ENCODE peak calls at places on chromosomes 6 and 20, in five cellular contexts. V, I, X, M and F are unnamed samples.

GRCh38 chr6:85472744-85473143 is 22.9 kb downstream of the NT5E start:
- DNase-seq in M (peak), I (no peak), V (no peak), X (no peak), F (no peak)

GRCh38 chr6:30007132-30007764 is 53.8 kb upstream of the POLR1H start:
- DNase-seq in I (no peak), X (no peak), V (peak), M (no peak), F (peak)

GRCh38 chr6:40568062-40568708 is 19.0 kb downstream of the LRFN2 start:
- DNase-seq in V (no peak), I (no peak), X (no peak), M (no peak), F (no peak)

GRCh38 chr6:43570876-43571441 is 4.9 kb downstream of the XPO5 start:
- DNase-seq in V (no peak), M (peak), I (peak), X (peak), F (no peak)

GRCh38 chr6:134520181-134521115 is 202.5 kb upstream of the SGK1 start:
- DNase-seq in X (peak), V (no peak), M (peak), I (no peak), F (no peak)

GRCh38 chr20:63565021-63565698 is 8.9 kb downstream of the HELZ2 start:
- DNase-seq in I (no peak), X (no peak), V (no peak), M (no peak), F (no peak)

GRCh38 chr20:50380697-50381040 is 129.5 kb upstream of the PTPN1 start:
- DNase-seq in I (no peak), M (peak), X (peak), V (no peak), F (no peak)

GRCh38 chr6:122947355-122947754 is 48.7 kb upstream of the CLVS2 start:
- DNase-seq in M (peak), X (no peak), I (no peak), V (peak), F (no peak)

GRCh38 chr20:17583126-17583525 is 13.3 kb downstream of the DSTN start:
- DNase-seq in X (no peak), I (no peak), V (no peak), M (no peak), F (no peak)

GRCh38 chr20:63216849-63217471 is 1.0 kb upstream of the YTHDF1 start:
- DNase-seq in X (no peak), V (no peak), I (no peak), M (no peak), F (no peak)

GRCh38 chr6:73234732-73235131 is 9.4 kb upstream of the KHDC1L start:
- DNase-seq in V (no peak), X (no peak), I (no peak), M (peak), F (no peak)